ENCODE peak calls at places on chromosomes 13 and 19, in four cellular contexts. H is activated CD8-positive, alpha-beta memory T cell treated with anti-CD3 and anti-CD28 coated beads for 1 hour; P is A549; B is stimulated activated CD4-positive, alpha-beta T cell treated with anti-CD3 and anti-CD28 coated beads, Interleukin-1b, Interleukin-23, amount 100 ng/mL, for 24 hours. C is an unnamed sample.
A peak's percentile ranks its signal among the peaks of the same experiment; 100 is the strongest.

GRCh38 chr13:91557328-91557727 is 158.9 kb downstream of the GPC5 start:
- DNase-seq in B (no peak), H (no peak), P (no peak), C (no peak)

GRCh38 chr19:53927745-53928144 is 18.7 kb downstream of the CACNG7 start:
- DNase-seq in B (no peak), H (no peak), P (peak; percentile 61), C (no peak)

GRCh38 chr19:3750211-3750610 is 11.3 kb downstream of the APBA3 start:
- DNase-seq in P (no peak), H (no peak), B (no peak), C (no peak)

GRCh38 chr19:22616659-22617058 is 17.5 kb upstream of the ZNF492 start:
- DNase-seq in B (no peak), H (no peak), P (no peak), C (no peak)

GRCh38 chr19:10514211-10515145 is 2.8 kb downstream of the S1PR5 start:
- DNase-seq in B (no peak), H (no peak), P (no peak), C (no peak)

GRCh38 chr13:91398413-91399188 is at the start of gene GPC5:
- DNase-seq in B (peak; percentile 82), P (peak; percentile 44), H (peak; percentile 49), C (no peak)

GRCh38 chr19:45779231-45780145 is 2.8 kb downstream of the DMPK start:
- DNase-seq in H (peak; percentile 40), P (peak; percentile 95), B (peak; percentile 89), C (no peak)

GRCh38 chr19:18399008-18399407 is 1.6 kb upstream of the LRRC25 start:
- DNase-seq in P (peak; percentile 38), H (no peak), B (no peak), C (no peak)

GRCh38 chr19:38070573-38070972 is 153.4 kb downstream of the DPF1 start:
- DNase-seq in B (no peak), P (peak; percentile 88), H (no peak), C (no peak)

GRCh38 chr19:7602240-7602934 is 6.7 kb downstream of the CAMSAP3 start:
- DNase-seq in B (no peak), P (no peak), H (no peak), C (no peak)

GRCh38 chr13:111117961-111118360 is 2.9 kb downstream of the ARHGEF7 start:
- DNase-seq in B (no peak), P (no peak), H (no peak), C (no peak)

GRCh38 chr19:55703790-55704215 is 28.8 kb downstream of the EPN1 start:
- DNase-seq in H (no peak), P (peak; percentile 41), B (peak; percentile 43), C (no peak)

GRCh38 chr19:1266116-1266817 is 2.9 kb upstream of the CIRBP start:
- DNase-seq in H (no peak), P (peak; percentile 87), B (no peak), C (no peak)

GRCh38 chr19:16541526-16542044 is 652 bp downstream of the CHERP start:
- DNase-seq in B (no peak), H (no peak), P (no peak), C (no peak)

GRCh38 chr19:12994701-12995595 is at the start of gene NFIX:
- DNase-seq in H (no peak), B (peak; percentile 33), P (no peak), C (no peak)

GRCh38 chr13:114334305-114335053 is 20.2 kb downstream of the CHAMP1 start:
- DNase-seq in P (no peak), B (no peak), H (no peak), C (no peak)

GRCh38 chr19:13887039-13887438 is 10.1 kb downstream of the NANOS3 start:
- DNase-seq in B (no peak), P (no peak), H (no peak), C (no peak)

GRCh38 chr13:78121459-78122348 is 203.1 kb upstream of the EDNRB start:
- DNase-seq in P (peak; percentile 57), B (no peak), H (no peak), C (no peak)

GRCh38 chr19:55251296-55252081 is 7.3 kb downstream of the PPP6R1 start:
- DNase-seq in P (no peak), B (no peak), H (no peak), C (no peak)

GRCh38 chr13:51856027-51856736 is 5.6 kb upstream of the CCDC70 start:
- DNase-seq in B (no peak), H (no peak), P (no peak), C (no peak)

C was measured in cortex of kidney.